ENCODE peak calls at places on chromosomes 4 and X, in seven cellular contexts. I, Y, C, U, L, H and O are unnamed samples.

GRCh38 chrX:24260827-24261550 is 52.9 kb downstream of the SUPT20HL2 start:
- DNase-seq in I (no peak), Y (no peak), C (no peak), U (peak; percentile 7), L (no peak), H (no peak), O (peak; percentile 53)

GRCh38 chrX:42093756-42094155 is 170.4 kb upstream of the CASK start:
- DNase-seq in I (no peak), Y (no peak), C (no peak), U (no peak), L (no peak), H (peak; percentile 14), O (no peak)

GRCh38 chrX:9272166-9272565 is 192.7 kb upstream of the TBL1X start:
- DNase-seq in I (no peak), Y (no peak), C (no peak), U (no peak), L (no peak), H (peak; percentile 81), O (no peak)

GRCh38 chrX:10569946-10570345 is 50.4 kb downstream of the MID1 start:
- DNase-seq in I (no peak), Y (no peak), C (no peak), U (no peak), L (no peak), H (peak; percentile 39), O (no peak)

GRCh38 chrX:20974326-20974725 is 399.9 kb upstream of the CNKSR2 start:
- DNase-seq in I (no peak), Y (peak; percentile 40), C (no peak), U (no peak), L (no peak), H (peak; percentile 0), O (no peak)

GRCh38 chr4:3342182-3342854 is 49.5 kb downstream of the RGS12 start:
- DNase-seq in I (no peak), Y (peak; percentile 49), C (no peak), U (peak; percentile 6), L (no peak), H (peak; percentile 62), O (no peak)

GRCh38 chrX:154051210-154051810 is 31.6 kb upstream of the IRAK1 start:
- DNase-seq in I (peak; percentile 76), Y (peak; percentile 70), C (no peak), U (peak; percentile 68), L (peak; percentile 48), H (peak; percentile 86), O (peak; percentile 54)

GRCh38 chr4:76035799-76036389 is at the start of gene CXCL11:
- DNase-seq in I (no peak), Y (no peak), C (no peak), U (no peak), L (no peak), H (no peak), O (no peak)

GRCh38 chr4:16225139-16225538 is 1.1 kb downstream of the TAPT1 start:
- DNase-seq in I (no peak), Y (peak; percentile 10), C (no peak), U (peak; percentile 31), L (no peak), H (peak; percentile 68), O (no peak)

GRCh38 chr4:16224669-16225068 is 1.6 kb downstream of the TAPT1 start:
- DNase-seq in I (no peak), Y (no peak), C (no peak), U (peak; percentile 29), L (no peak), H (no peak), O (no peak)

GRCh38 chr4:16225681-16225995 is 633 bp downstream of the TAPT1 start:
- DNase-seq in I (no peak), Y (peak; percentile 3), C (no peak), U (no peak), L (no peak), H (no peak), O (no peak)

GRCh38 chr4:16224264-16224663 is 2.0 kb downstream of the TAPT1 start:
- DNase-seq in I (no peak), Y (no peak), C (no peak), U (no peak), L (no peak), H (no peak), O (no peak)

DNA sequence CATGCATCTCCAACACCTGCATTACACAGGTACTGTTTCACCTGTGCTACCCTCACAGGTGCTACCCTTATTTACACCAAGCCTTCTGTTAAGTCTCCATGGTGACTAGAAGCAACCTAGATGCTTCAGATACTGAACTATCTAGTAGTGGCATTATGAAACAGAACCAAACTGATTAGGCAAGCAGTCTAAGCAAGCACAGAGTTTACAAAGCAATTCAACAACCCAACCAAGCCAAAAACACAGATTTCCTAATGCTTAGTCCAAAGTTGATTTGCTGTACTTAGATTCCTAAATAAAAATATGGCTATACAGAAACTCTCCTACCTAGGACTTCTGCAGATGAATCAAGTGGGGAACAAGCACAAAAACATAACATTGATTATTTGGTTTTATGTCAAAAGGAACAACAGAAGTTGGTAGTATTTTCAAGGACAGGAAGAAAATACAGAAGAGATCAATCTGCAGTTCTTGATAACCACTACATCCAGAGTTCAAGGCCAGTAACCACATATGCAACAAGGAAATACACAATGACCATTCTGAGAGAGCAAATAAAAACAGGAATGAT is 3.2 kb downstream of the TAPT1 start:
- DNase-seq in I (no peak), Y (no peak), C (no peak), U (no peak), L (no peak), H (peak; percentile 46), O (no peak)
- H3K4me1 ChIP-seq in I (peaks cover 35% of the 10 kb centered on the region), Y (peaks cover 18% of the 10 kb centered on the region), C (peaks cover 40% of the 10 kb centered on the region), U (peaks cover 30% of the 10 kb centered on the region), L (peaks cover 50% of the 10 kb centered on the region), H (peaks cover 37% of the 10 kb centered on the region), O (peaks cover 41% of the 10 kb centered on the region)

DNA sequence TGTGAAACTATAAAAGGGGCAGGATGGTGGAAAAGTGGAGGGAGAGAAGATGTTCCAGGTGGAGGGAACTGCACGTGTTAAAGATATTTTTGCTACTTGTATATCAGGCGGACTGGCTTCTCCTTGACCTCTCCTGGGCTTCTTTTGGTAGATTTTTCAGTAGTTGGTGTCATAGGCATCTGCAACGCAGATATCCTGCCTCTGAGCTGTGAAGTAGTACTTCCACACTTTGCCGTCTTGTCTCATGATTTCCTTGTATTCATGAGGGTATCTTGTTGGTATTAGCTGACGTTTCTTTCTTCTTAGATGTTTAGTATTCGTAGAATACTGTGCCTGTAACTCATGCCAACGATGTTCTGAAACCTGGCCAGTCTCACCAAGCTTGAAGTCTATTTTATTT is 81.0 kb downstream of the WWC2 start:
- DNase-seq in I (no peak), Y (no peak), C (no peak), U (no peak), L (no peak), H (no peak), O (no peak)
- H3K4me1 ChIP-seq in I (peaks cover 9% of the 10 kb centered on the region), Y (peaks cover 32% of the 10 kb centered on the region), C (peaks cover 3% of the 10 kb centered on the region), U (no peaks in the 10 kb centered on the region), L (no peaks in the 10 kb centered on the region), H (peaks cover 9% of the 10 kb centered on the region), O (peaks cover 17% of the 10 kb centered on the region)

GRCh38 chrX:2508648-2509335 is 8.0 kb upstream of the DHRSX start:
- DNase-seq in I (no peak), Y (no peak), C (peak; percentile 26), U (no peak), L (no peak), H (no peak), O (no peak)
- H3K4me1 ChIP-seq in I (no peaks in the 10 kb centered on the region), Y (no peaks in the 10 kb centered on the region), C (no peaks in the 10 kb centered on the region), U (no peaks in the 10 kb centered on the region), L (no peaks in the 10 kb centered on the region), H (no peaks in the 10 kb centered on the region), O (no peaks in the 10 kb centered on the region)

GRCh38 chr4:94545296-94545695 is 93.6 kb downstream of the PDLIM5 start:
- DNase-seq in I (no peak), Y (peak; percentile 91), C (no peak), U (no peak), L (no peak), H (peak; percentile 63), O (no peak)

GRCh38 chr4:94546949-94547348 is 95.2 kb downstream of the PDLIM5 start:
- DNase-seq in I (no peak), Y (no peak), C (no peak), U (no peak), L (no peak), H (no peak), O (no peak)

GRCh38 chr4:94548571-94548970 is 96.8 kb downstream of the PDLIM5 start:
- DNase-seq in I (no peak), Y (peak; percentile 86), C (no peak), U (no peak), L (no peak), H (peak; percentile 71), O (no peak)

GRCh38 chr4:94540476-94540875 is 88.7 kb downstream of the PDLIM5 start:
- DNase-seq in I (no peak), Y (peak; percentile 75), C (no peak), U (no peak), L (no peak), H (no peak), O (no peak)

DNA sequence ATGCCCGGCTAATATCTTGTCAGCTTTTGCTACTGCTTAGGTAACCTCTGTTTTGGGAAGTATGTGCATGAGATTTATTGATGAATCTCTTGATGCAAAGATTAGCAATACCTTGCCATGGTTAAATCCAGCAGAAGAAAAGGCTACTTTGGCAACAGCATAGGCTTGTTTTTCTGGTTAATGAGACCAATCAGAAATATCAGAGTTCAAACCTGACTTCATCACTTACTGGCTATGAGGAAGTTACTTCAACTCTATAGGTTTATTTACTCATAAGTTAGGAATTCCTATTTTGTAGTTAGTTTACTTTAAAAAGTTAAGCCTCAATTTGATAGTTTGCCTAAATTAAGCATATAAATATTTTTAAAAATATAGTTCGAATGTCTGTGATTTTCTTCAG is 93.1 kb downstream of the PDLIM5 start:
- DNase-seq in I (no peak), Y (peak; percentile 67), C (no peak), U (no peak), L (no peak), H (no peak), O (no peak)
- H3K4me1 ChIP-seq in I (peaks cover 5% of the 10 kb centered on the region), Y (peaks cover 69% of the 10 kb centered on the region), C (peaks cover 11% of the 10 kb centered on the region), U (no peaks in the 10 kb centered on the region), L (no peaks in the 10 kb centered on the region), H (peaks cover 20% of the 10 kb centered on the region), O (peaks cover 17% of the 10 kb centered on the region)

GRCh38 chr4:41533685-41534084 is 4.3 kb upstream of the LIMCH1 start:
- DNase-seq in I (no peak), Y (no peak), C (no peak), U (no peak), L (no peak), H (no peak), O (no peak)
- H3K4me1 ChIP-seq in I (no peaks in the 10 kb centered on the region), Y (peaks cover 9% of the 10 kb centered on the region), C (peaks cover 46% of the 10 kb centered on the region), U (no peaks in the 10 kb centered on the region), L (no peaks in the 10 kb centered on the region), H (peaks cover 7% of the 10 kb centered on the region), O (peaks cover 38% of the 10 kb centered on the region)

GRCh38 chr4:81507530-81507929 is 35.8 kb upstream of the RASGEF1B start:
- DNase-seq in I (no peak), Y (no peak), C (no peak), U (no peak), L (no peak), H (no peak), O (no peak)
- H3K4me1 ChIP-seq in I (no peaks in the 10 kb centered on the region), Y (no peaks in the 10 kb centered on the region), C (peaks cover 43% of the 10 kb centered on the region), U (peaks cover 10% of the 10 kb centered on the region), L (peaks cover 18% of the 10 kb centered on the region), H (peaks cover 49% of the 10 kb centered on the region), O (peaks cover 46% of the 10 kb centered on the region)